ENCODE peak calls at places on chromosomes 2 and 18, in eight cellular contexts. E, N, L, U, V, W, K and A are unnamed samples.

GRCh38 chr18:48418409-48419267 is 9.5 kb upstream of the ZBTB7C start:
- DNase-seq in E (no peak), N (no peak), L (no peak), U (no peak), V (no peak), W (no peak), K (no peak), A (no peak)

GRCh38 chr2:46461716-46462171 is 17.6 kb upstream of the TMEM247 start:
- DNase-seq in E (no peak), N (no peak), L (no peak), U (no peak), V (no peak), W (no peak), K (peak; percentile 55), A (peak; percentile 92)

GRCh38 chr18:11407900-11408299 is 201.5 kb upstream of the SLC35G4 start:
- DNase-seq in E (no peak), N (no peak), L (no peak), U (no peak), V (no peak), W (no peak), K (no peak), A (no peak)

GRCh38 chr2:201403904-201404303 is 46.8 kb upstream of the FLACC1 start:
- DNase-seq in E (no peak), N (no peak), L (peak; percentile 25), U (no peak), V (no peak), W (peak; percentile 66), K (no peak), A (no peak)

GRCh38 chr2:75466708-75467311 is 93.9 kb downstream of the EVA1A start:
- DNase-seq in E (peak; percentile 10), N (peak; percentile 23), L (peak; percentile 68), U (peak; percentile 39), V (peak; percentile 58), W (peak; percentile 18), K (no peak), A (peak; percentile 37)

GRCh38 chr18:54191352-54191751 is 33.1 kb downstream of the MBD2 start:
- DNase-seq in E (no peak), N (no peak), L (no peak), U (no peak), V (no peak), W (no peak), K (no peak), A (no peak)

GRCh38 chr2:19879115-19879514 is 22.7 kb downstream of the TTC32 start:
- DNase-seq in E (no peak), N (no peak), L (no peak), U (no peak), V (no peak), W (no peak), K (no peak), A (no peak)

GRCh38 chr18:25605322-25605721 is 253.4 kb upstream of the ZNF521 start:
- DNase-seq in E (no peak), N (no peak), L (no peak), U (no peak), V (no peak), W (no peak), K (no peak), A (no peak)

GRCh38 chr2:59787095-59787494 is 766.4 kb downstream of the BCL11A start:
- DNase-seq in E (no peak), N (no peak), L (no peak), U (no peak), V (no peak), W (no peak), K (no peak), A (no peak)

GRCh38 chr2:65320042-65320711 is 92.5 kb downstream of the ACTR2 start:
- DNase-seq in E (no peak), N (peak; percentile 64), L (peak; percentile 46), U (peak; percentile 66), V (peak; percentile 89), W (peak; percentile 17), K (peak; percentile 30), A (peak; percentile 38)

GRCh38 chr2:1730047-1730937 is 14.0 kb downstream of the PXDN start:
- DNase-seq in E (no peak), N (no peak), L (no peak), U (no peak), V (no peak), W (peak; percentile 54), K (no peak), A (no peak)

GRCh38 chr2:236782938-236783337 is 213.3 kb downstream of the ACKR3 start:
- DNase-seq in E (no peak), N (no peak), L (no peak), U (no peak), V (peak; percentile 31), W (peak; percentile 46), K (no peak), A (no peak)

GRCh38 chr18:31658670-31659573 is 25.5 kb downstream of the B4GALT6 start:
- DNase-seq in E (no peak), N (no peak), L (no peak), U (no peak), V (no peak), W (no peak), K (peak; percentile 89), A (no peak)

GRCh38 chr2:11805920-11806319 is 59.5 kb downstream of the LPIN1 start:
- DNase-seq in E (no peak), N (no peak), L (no peak), U (no peak), V (no peak), W (no peak), K (no peak), A (no peak)

GRCh38 chr2:46824611-46825010 is 91.0 kb downstream of the MCFD2 start:
- DNase-seq in E (no peak), N (no peak), L (no peak), U (no peak), V (no peak), W (peak; percentile 44), K (no peak), A (no peak)

DNA sequence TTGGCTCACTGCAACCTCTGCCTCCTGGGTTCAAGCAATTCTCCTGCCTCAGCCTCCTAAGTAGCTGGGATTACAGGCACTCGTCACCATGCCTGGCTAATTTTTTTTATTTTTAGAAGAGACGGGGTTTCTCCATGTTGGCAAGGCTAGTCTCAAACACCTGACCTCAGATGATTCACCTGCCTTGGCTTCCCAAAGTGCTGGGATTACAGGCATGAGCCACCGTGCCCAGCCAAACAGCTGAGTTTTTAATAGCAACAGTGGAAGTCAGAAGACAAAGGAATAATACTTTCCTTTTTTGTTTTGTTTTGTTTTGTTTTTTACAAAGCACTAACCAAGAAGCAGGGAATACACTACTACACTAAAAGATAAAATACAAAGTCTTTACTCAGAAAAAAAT is 16.9 kb downstream of the GPR75 start:
- DNase-seq in E (no peak), N (no peak), L (no peak), U (no peak), V (no peak), W (no peak), K (no peak), A (no peak)
- TF ChIP-seq MAX in E (no peak), N (no peak), L (no peak), U (no peak), V (no peak), W (no peak), K (no peak), A (no peak)

DNA sequence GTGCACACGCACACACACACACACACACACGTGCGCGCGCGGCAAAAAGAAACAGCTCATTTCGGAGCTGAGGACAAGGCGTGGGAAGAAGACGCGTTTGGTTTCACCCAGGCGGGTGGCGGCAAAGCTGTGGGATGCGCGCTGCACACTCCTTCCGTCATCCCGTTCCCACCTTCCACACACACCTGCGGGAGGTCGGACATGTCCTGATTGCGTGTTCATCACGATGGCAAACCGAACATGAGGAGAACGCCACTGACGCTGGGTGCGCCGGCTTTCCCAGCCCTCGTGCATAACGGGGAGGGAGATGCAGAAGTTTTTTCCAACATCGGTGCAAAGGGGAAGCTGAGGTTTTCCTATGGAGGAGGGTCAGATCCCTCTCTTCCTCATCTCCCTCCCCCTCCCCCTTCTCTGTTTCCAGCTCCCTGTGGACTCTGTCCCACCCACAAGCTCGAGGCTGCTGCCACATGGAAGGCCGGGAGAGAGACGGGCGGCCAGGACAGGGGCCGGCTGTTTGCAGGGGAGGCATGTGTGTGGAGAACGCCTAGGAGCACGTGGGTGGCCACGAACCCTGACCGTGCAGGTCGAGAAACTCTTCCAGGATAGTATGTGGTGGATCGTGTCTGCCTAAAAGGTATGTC is 20.3 kb downstream of the MBP start:
- DNase-seq in E (no peak), N (no peak), L (no peak), U (no peak), V (no peak), W (no peak), K (no peak), A (peak; percentile 39)
- TF ChIP-seq POLR2A in E (no peak), N (no peak), L (no peak), U (no peak), V (no peak), W (no peak), K (peak; percentile 23), A (no peak)

DNA sequence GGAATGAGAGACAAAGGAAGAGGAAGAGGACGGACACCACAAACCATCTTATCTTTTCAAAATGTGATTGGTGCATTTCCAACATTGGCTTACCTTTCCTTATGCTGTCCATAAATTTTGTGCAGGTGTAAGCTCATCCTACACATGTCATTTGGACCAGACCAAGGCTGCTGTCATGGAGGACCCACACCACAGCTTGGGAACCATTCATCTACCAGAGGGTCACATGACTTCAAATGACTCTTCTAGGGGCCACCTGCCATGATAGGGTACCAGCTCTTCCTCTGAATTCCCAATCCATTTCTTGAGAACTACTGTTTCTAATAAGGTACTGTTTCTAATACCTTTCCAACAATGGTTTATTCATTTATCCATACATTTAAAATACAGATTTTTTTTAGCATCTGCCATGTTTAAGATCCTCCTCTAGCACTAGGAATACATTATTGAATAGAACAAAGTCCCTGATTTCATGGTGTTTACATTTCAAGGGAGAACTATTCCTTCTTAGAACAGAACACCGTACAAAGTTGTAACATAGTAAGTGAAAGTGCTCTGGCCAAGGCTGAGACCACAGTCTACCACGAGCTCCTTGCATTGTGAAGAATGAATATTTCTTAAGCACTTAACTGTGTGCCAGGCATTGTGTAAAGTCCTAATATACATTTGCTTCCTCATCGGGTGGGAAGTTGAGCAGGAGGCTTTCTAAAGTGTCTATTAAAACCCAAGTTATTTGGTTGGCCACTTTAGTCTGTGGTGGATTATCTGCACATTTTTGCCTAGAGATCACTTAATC is 246.1 kb upstream of the FN1 start:
- DNase-seq in E (no peak), N (no peak), L (no peak), U (no peak), V (no peak), W (no peak), K (no peak), A (peak; percentile 12)
- H3K4me3 ChIP-seq in E (no peak overlapping the region), N (no peak overlapping the region), L (no peak overlapping the region), U (no peak overlapping the region), V (no peak overlapping the region), W (no peak overlapping the region), K (no peak overlapping the region), A (no peak overlapping the region)

GRCh38 chr2:100015849-100016248 is 126.5 kb downstream of the AFF3 start:
- DNase-seq in E (no peak), N (no peak), L (no peak), U (no peak), V (no peak), W (no peak), K (no peak), A (no peak)

GRCh38 chr2:100011272-100011711 is 131.1 kb downstream of the AFF3 start:
- DNase-seq in E (no peak), N (no peak), L (no peak), U (no peak), V (no peak), W (no peak), K (no peak), A (no peak)

GRCh38 chr2:100012575-100012974 is 129.8 kb downstream of the AFF3 start:
- DNase-seq in E (no peak), N (no peak), L (no peak), U (no peak), V (no peak), W (no peak), K (no peak), A (no peak)

GRCh38 chr2:100016756-100017155 is 125.6 kb downstream of the AFF3 start:
- DNase-seq in E (no peak), N (no peak), L (no peak), U (no peak), V (no peak), W (no peak), K (no peak), A (no peak)

GRCh38 chr2:100013892-100014677 is 128.3 kb downstream of the AFF3 start:
- DNase-seq in E (peak; percentile 25), N (peak; percentile 81), L (peak; percentile 29), U (no peak), V (peak; percentile 57), W (peak; percentile 21), K (no peak), A (no peak)
- TF ChIP-seq MAX in E (no peak), N (peak; percentile 82), L (no peak), U (no peak), V (no peak), W (no peak), K (no peak), A (no peak)